ENCODE peak calls at places on chromosome 1, in eight cellular contexts. One of them, this sample, is unnamed.

GRCh38 chr1:10901091-10901893 is 104.8 kb upstream of the CASZ1 start:
- DNase-seq in nephron progenitor cell: no peak
- DNase-seq in right atrium auricular region: no peak
- DNase-seq in GM13977: no peak
- DNase-seq in upper lobe of right lung: peak
- DNase-seq in D721Med: no peak
- DNase-seq in AG04450: no peak
- DNase-seq in lower lobe of right lung: peak
- DNase-seq in this sample: no peak

GRCh38 chr1:151146072-151146415 is 387 bp downstream of the SEMA6C start:
- DNase-seq in nephron progenitor cell: no peak
- DNase-seq in right atrium auricular region: no peak
- DNase-seq in GM13977: no peak
- DNase-seq in upper lobe of right lung: no peak
- DNase-seq in D721Med: no peak
- DNase-seq in AG04450: no peak
- DNase-seq in lower lobe of right lung: no peak
- DNase-seq in this sample: no peak

GRCh38 chr1:208807446-208808117 is 563.4 kb upstream of the PLXNA2 start:
- DNase-seq in nephron progenitor cell: no peak
- DNase-seq in right atrium auricular region: no peak
- DNase-seq in GM13977: no peak
- DNase-seq in upper lobe of right lung: no peak
- DNase-seq in D721Med: no peak
- DNase-seq in AG04450: no peak
- DNase-seq in lower lobe of right lung: no peak
- DNase-seq in this sample: no peak

GRCh38 chr1:211928993-211929637 is 98.6 kb upstream of the LPGAT1 start:
- DNase-seq in nephron progenitor cell: no peak
- DNase-seq in right atrium auricular region: no peak
- DNase-seq in GM13977: no peak
- DNase-seq in upper lobe of right lung: no peak
- DNase-seq in D721Med: no peak
- DNase-seq in AG04450: no peak
- DNase-seq in lower lobe of right lung: no peak
- DNase-seq in this sample: no peak

GRCh38 chr1:55474168-55474786 is 259.1 kb upstream of the USP24 start:
- DNase-seq in nephron progenitor cell: no peak
- DNase-seq in right atrium auricular region: no peak
- DNase-seq in GM13977: no peak
- DNase-seq in upper lobe of right lung: no peak
- DNase-seq in D721Med: no peak
- DNase-seq in AG04450: no peak
- DNase-seq in lower lobe of right lung: no peak
- DNase-seq in this sample: no peak

GRCh38 chr1:17768651-17769241 is 13.6 kb downstream of the ACTL8 start:
- DNase-seq in nephron progenitor cell: no peak
- DNase-seq in right atrium auricular region: peak
- DNase-seq in GM13977: no peak
- DNase-seq in upper lobe of right lung: no peak
- DNase-seq in D721Med: no peak
- DNase-seq in AG04450: peak
- DNase-seq in lower lobe of right lung: no peak
- DNase-seq in this sample: no peak

GRCh38 chr1:31583995-31584868 is 7.9 kb downstream of the TINAGL1 start:
- DNase-seq in nephron progenitor cell: no peak
- DNase-seq in right atrium auricular region: peak
- DNase-seq in GM13977: no peak
- DNase-seq in upper lobe of right lung: peak
- DNase-seq in D721Med: no peak
- DNase-seq in AG04450: no peak
- DNase-seq in lower lobe of right lung: peak
- DNase-seq in this sample: no peak

GRCh38 chr1:150567341-150567716 is 12.1 kb downstream of the MCL1 start:
- DNase-seq in nephron progenitor cell: no peak
- DNase-seq in right atrium auricular region: no peak
- DNase-seq in GM13977: peak
- DNase-seq in upper lobe of right lung: peak
- DNase-seq in D721Med: no peak
- DNase-seq in AG04450: no peak
- DNase-seq in lower lobe of right lung: no peak
- DNase-seq in this sample: peak

GRCh38 chr1:77620273-77620672 is 62.2 kb downstream of the ZZZ3 start:
- DNase-seq in nephron progenitor cell: no peak
- DNase-seq in right atrium auricular region: no peak
- DNase-seq in GM13977: no peak
- DNase-seq in upper lobe of right lung: no peak
- DNase-seq in D721Med: no peak
- DNase-seq in AG04450: no peak
- DNase-seq in lower lobe of right lung: no peak
- DNase-seq in this sample: no peak

GRCh38 chr1:118081387-118081786 is 103.6 kb downstream of the SPAG17 start:
- DNase-seq in nephron progenitor cell: no peak
- DNase-seq in right atrium auricular region: no peak
- DNase-seq in GM13977: peak
- DNase-seq in upper lobe of right lung: no peak
- DNase-seq in D721Med: no peak
- DNase-seq in AG04450: no peak
- DNase-seq in lower lobe of right lung: no peak
- DNase-seq in this sample: no peak

GRCh38 chr1:173507205-173507846 is 30.2 kb downstream of the PRDX6 start:
- DNase-seq in nephron progenitor cell: peak
- DNase-seq in right atrium auricular region: no peak
- DNase-seq in GM13977: no peak
- DNase-seq in upper lobe of right lung: no peak
- DNase-seq in D721Med: no peak
- DNase-seq in AG04450: peak
- DNase-seq in lower lobe of right lung: no peak
- DNase-seq in this sample: no peak

GRCh38 chr1:95438213-95438948 is 204.4 kb downstream of the RWDD3 start:
- DNase-seq in nephron progenitor cell: no peak
- DNase-seq in right atrium auricular region: no peak
- DNase-seq in GM13977: no peak
- DNase-seq in upper lobe of right lung: no peak
- DNase-seq in D721Med: no peak
- DNase-seq in AG04450: no peak
- DNase-seq in lower lobe of right lung: no peak
- DNase-seq in this sample: no peak

GRCh38 chr1:162984699-162985098 is 84.5 kb upstream of the RGS4 start:
- DNase-seq in nephron progenitor cell: no peak
- DNase-seq in right atrium auricular region: no peak
- DNase-seq in GM13977: no peak
- DNase-seq in upper lobe of right lung: no peak
- DNase-seq in D721Med: no peak
- DNase-seq in AG04450: no peak
- DNase-seq in lower lobe of right lung: no peak
- DNase-seq in this sample: no peak

GRCh38 chr1:219385786-219386427 is 212.2 kb downstream of the LYPLAL1 start:
- DNase-seq in nephron progenitor cell: peak
- DNase-seq in right atrium auricular region: no peak
- DNase-seq in GM13977: peak
- DNase-seq in upper lobe of right lung: no peak
- DNase-seq in D721Med: no peak
- DNase-seq in AG04450: no peak
- DNase-seq in lower lobe of right lung: no peak
- DNase-seq in this sample: peak

GRCh38 chr1:73736125-73736524 is 461.9 kb downstream of the LRRIQ3 start:
- DNase-seq in nephron progenitor cell: no peak
- DNase-seq in right atrium auricular region: no peak
- DNase-seq in GM13977: no peak
- DNase-seq in upper lobe of right lung: no peak
- DNase-seq in D721Med: no peak
- DNase-seq in AG04450: no peak
- DNase-seq in lower lobe of right lung: no peak
- DNase-seq in this sample: no peak

GRCh38 chr1:100708476-100709062 is 11.0 kb upstream of the VCAM1 start:
- DNase-seq in nephron progenitor cell: no peak
- DNase-seq in right atrium auricular region: no peak
- DNase-seq in GM13977: no peak
- DNase-seq in upper lobe of right lung: no peak
- DNase-seq in D721Med: no peak
- DNase-seq in AG04450: no peak
- DNase-seq in lower lobe of right lung: no peak
- DNase-seq in this sample: no peak

GRCh38 chr1:53366901-53367502 is 39.1 kb upstream of the LRP8 start:
- DNase-seq in nephron progenitor cell: no peak
- DNase-seq in right atrium auricular region: no peak
- DNase-seq in GM13977: no peak
- DNase-seq in upper lobe of right lung: peak
- DNase-seq in D721Med: no peak
- DNase-seq in AG04450: no peak
- DNase-seq in lower lobe of right lung: no peak
- DNase-seq in this sample: no peak

GRCh38 chr1:7634841-7635240 is 136.3 kb upstream of the VAMP3 start:
- DNase-seq in nephron progenitor cell: no peak
- DNase-seq in right atrium auricular region: no peak
- DNase-seq in GM13977: no peak
- DNase-seq in upper lobe of right lung: no peak
- DNase-seq in D721Med: no peak
- DNase-seq in AG04450: no peak
- DNase-seq in lower lobe of right lung: no peak
- DNase-seq in this sample: no peak

GRCh38 chr1:177181280-177181630 is 10.5 kb downstream of the BRINP2 start:
- DNase-seq in nephron progenitor cell: no peak
- DNase-seq in right atrium auricular region: no peak
- DNase-seq in GM13977: no peak
- DNase-seq in upper lobe of right lung: no peak
- DNase-seq in D721Med: peak
- DNase-seq in AG04450: no peak
- DNase-seq in lower lobe of right lung: no peak
- DNase-seq in this sample: no peak

GRCh38 chr1:177185209-177185608 is 14.5 kb downstream of the BRINP2 start:
- DNase-seq in nephron progenitor cell: no peak
- DNase-seq in right atrium auricular region: no peak
- DNase-seq in GM13977: no peak
- DNase-seq in upper lobe of right lung: no peak
- DNase-seq in D721Med: no peak
- DNase-seq in AG04450: no peak
- DNase-seq in lower lobe of right lung: no peak
- DNase-seq in this sample: no peak

GRCh38 chr1:177183801-177184200 is 13.0 kb downstream of the BRINP2 start:
- DNase-seq in nephron progenitor cell: no peak
- DNase-seq in right atrium auricular region: no peak
- DNase-seq in GM13977: no peak
- DNase-seq in upper lobe of right lung: no peak
- DNase-seq in D721Med: no peak
- DNase-seq in AG04450: no peak
- DNase-seq in lower lobe of right lung: no peak
- DNase-seq in this sample: no peak

GRCh38 chr1:177181631-177182291 is 11.0 kb downstream of the BRINP2 start:
- DNase-seq in nephron progenitor cell: peak
- DNase-seq in right atrium auricular region: no peak
- DNase-seq in GM13977: peak
- DNase-seq in upper lobe of right lung: peak
- DNase-seq in D721Med: peak
- DNase-seq in AG04450: no peak
- DNase-seq in lower lobe of right lung: peak
- DNase-seq in this sample: peak
- TF ChIP-seq CTCF in nephron progenitor cell: peak
- TF ChIP-seq CTCF in right atrium auricular region: peak
- TF ChIP-seq CTCF in GM13977: peak
- TF ChIP-seq CTCF in upper lobe of right lung: peak
- TF ChIP-seq CTCF in D721Med: peak
- TF ChIP-seq CTCF in AG04450: peak
- TF ChIP-seq CTCF in lower lobe of right lung: peak
- TF ChIP-seq CTCF in this sample: peak

GRCh38 chr1:223684488-223684792 is 18.9 kb upstream of the CAPN8 start:
- DNase-seq in nephron progenitor cell: no peak
- DNase-seq in right atrium auricular region: no peak
- DNase-seq in GM13977: no peak
- DNase-seq in upper lobe of right lung: no peak
- DNase-seq in D721Med: no peak
- DNase-seq in AG04450: no peak
- DNase-seq in lower lobe of right lung: no peak
- DNase-seq in this sample: no peak
- TF ChIP-seq CTCF in nephron progenitor cell: no peak
- TF ChIP-seq CTCF in right atrium auricular region: no peak
- TF ChIP-seq CTCF in GM13977: no peak
- TF ChIP-seq CTCF in upper lobe of right lung: no peak
- TF ChIP-seq CTCF in D721Med: no peak
- TF ChIP-seq CTCF in AG04450: no peak
- TF ChIP-seq CTCF in lower lobe of right lung: no peak
- TF ChIP-seq CTCF in this sample: no peak

DNA sequence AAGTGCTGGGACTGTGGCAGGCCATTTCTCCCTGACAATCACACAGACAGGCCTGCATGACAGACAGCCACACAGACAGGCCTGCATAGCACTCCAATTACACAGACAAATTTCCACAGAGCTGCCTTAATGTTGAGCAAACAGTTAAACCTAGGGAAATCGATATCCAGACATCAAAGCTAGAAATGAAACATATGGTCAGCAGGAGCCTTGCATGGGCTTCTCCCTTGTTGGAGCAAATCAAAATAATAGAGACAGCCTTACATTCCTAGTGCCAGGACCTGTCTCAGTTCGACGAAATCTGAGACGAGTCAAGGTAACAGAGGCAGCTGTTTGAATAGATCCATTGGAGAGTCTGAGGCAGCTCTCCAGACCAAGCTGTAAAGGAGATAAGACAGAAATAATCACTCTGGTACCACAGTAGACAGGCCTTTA is 42.4 kb downstream of the OLFML3 start:
- DNase-seq in nephron progenitor cell: no peak
- DNase-seq in right atrium auricular region: no peak
- DNase-seq in GM13977: no peak
- DNase-seq in upper lobe of right lung: no peak
- DNase-seq in D721Med: no peak
- DNase-seq in AG04450: no peak
- DNase-seq in lower lobe of right lung: no peak
- DNase-seq in this sample: no peak
- TF ChIP-seq CTCF in nephron progenitor cell: no peak
- TF ChIP-seq CTCF in right atrium auricular region: no peak
- TF ChIP-seq CTCF in GM13977: no peak
- TF ChIP-seq CTCF in upper lobe of right lung: no peak
- TF ChIP-seq CTCF in D721Med: no peak
- TF ChIP-seq CTCF in AG04450: no peak
- TF ChIP-seq CTCF in lower lobe of right lung: no peak
- TF ChIP-seq CTCF in this sample: no peak

GRCh38 chr1:66764994-66765578 is 12.8 kb downstream of the DYNLT5 start:
- DNase-seq in nephron progenitor cell: peak
- DNase-seq in right atrium auricular region: no peak
- DNase-seq in GM13977: peak
- DNase-seq in upper lobe of right lung: no peak
- DNase-seq in D721Med: peak
- DNase-seq in AG04450: peak
- DNase-seq in lower lobe of right lung: no peak
- DNase-seq in this sample: peak

GRCh38 chr1:66758247-66758755 is 6.0 kb downstream of the DYNLT5 start:
- DNase-seq in nephron progenitor cell: no peak
- DNase-seq in right atrium auricular region: no peak
- DNase-seq in GM13977: peak
- DNase-seq in upper lobe of right lung: no peak
- DNase-seq in D721Med: no peak
- DNase-seq in AG04450: no peak
- DNase-seq in lower lobe of right lung: no peak
- DNase-seq in this sample: no peak

GRCh38 chr1:66757740-66758139 is 5.5 kb downstream of the DYNLT5 start:
- DNase-seq in nephron progenitor cell: no peak
- DNase-seq in right atrium auricular region: no peak
- DNase-seq in GM13977: no peak
- DNase-seq in upper lobe of right lung: no peak
- DNase-seq in D721Med: no peak
- DNase-seq in AG04450: no peak
- DNase-seq in lower lobe of right lung: no peak
- DNase-seq in this sample: no peak

GRCh38 chr1:66760506-66760905 is 8.2 kb downstream of the DYNLT5 start:
- DNase-seq in nephron progenitor cell: no peak
- DNase-seq in right atrium auricular region: no peak
- DNase-seq in GM13977: no peak
- DNase-seq in upper lobe of right lung: no peak
- DNase-seq in D721Med: no peak
- DNase-seq in AG04450: no peak
- DNase-seq in lower lobe of right lung: no peak
- DNase-seq in this sample: no peak

GRCh38 chr1:66761273-66761672 is 9.0 kb downstream of the DYNLT5 start:
- DNase-seq in nephron progenitor cell: no peak
- DNase-seq in right atrium auricular region: no peak
- DNase-seq in GM13977: no peak
- DNase-seq in upper lobe of right lung: no peak
- DNase-seq in D721Med: no peak
- DNase-seq in AG04450: no peak
- DNase-seq in lower lobe of right lung: no peak
- DNase-seq in this sample: no peak
- TF ChIP-seq CTCF in nephron progenitor cell: no peak
- TF ChIP-seq CTCF in right atrium auricular region: no peak
- TF ChIP-seq CTCF in GM13977: no peak
- TF ChIP-seq CTCF in upper lobe of right lung: no peak
- TF ChIP-seq CTCF in D721Med: no peak
- TF ChIP-seq CTCF in AG04450: no peak
- TF ChIP-seq CTCF in lower lobe of right lung: no peak
- TF ChIP-seq CTCF in this sample: no peak